ENCODE peak calls at places on chromosomes 12 and 14, in seven cellular contexts. A is upper lobe of right lung, F is lung, V is OCI-LY7, L is HCT116, O is psoas muscle, Q is fibroblast of pulmonary artery. J is an unnamed sample.

GRCh38 chr12:118979763-118980406 is 1.5 kb upstream of the SRRM4 start:
- DNase-seq in O (no peak), A (peak), V (peak), L (peak), F (peak), Q (peak), J (peak)

GRCh38 chr12:93237235-93237915 is 140.3 kb upstream of the NUDT4 start:
- DNase-seq in V (no peak), F (no peak), L (no peak), A (no peak), O (peak), Q (peak), J (peak)

GRCh38 chr14:35332517-35333346 is 40.5 kb downstream of the PSMA6 start:
- DNase-seq in F (no peak), O (no peak), V (no peak), Q (peak), L (no peak), A (peak), J (peak)

GRCh38 chr14:20343855-20344205 is 395 bp downstream of the PARP2 start:
- DNase-seq in Q (peak), L (no peak), A (no peak), F (no peak), O (no peak), V (no peak), J (peak)

GRCh38 chr12:219891-220352 is 6.0 kb upstream of the SLC6A12 start:
- DNase-seq in L (peak), O (peak), F (peak), Q (peak), V (peak), A (peak), J (peak)

GRCh38 chr12:21860128-21860527 is 81.1 kb downstream of the ABCC9 start:
- DNase-seq in L (no peak), Q (no peak), A (no peak), O (no peak), V (no peak), F (no peak), J (no peak)

GRCh38 chr12:74476234-74476633 is 61.4 kb upstream of the ATXN7L3B start:
- DNase-seq in Q (no peak), O (no peak), A (no peak), L (no peak), F (no peak), V (no peak), J (no peak)

GRCh38 chr14:81400202-81400678 is at the start of gene STON2:
- DNase-seq in A (no peak), V (no peak), O (peak), F (no peak), L (peak), Q (peak), J (peak)

GRCh38 chr14:104650057-104650980 is 39.1 kb upstream of the INF2 start:
- DNase-seq in F (peak), O (peak), A (peak), Q (peak), V (peak), L (no peak), J (peak)

GRCh38 chr14:105060751-105061427 is 4.3 kb downstream of the GPR132 start:
- DNase-seq in F (no peak), A (peak), O (peak), Q (no peak), V (peak), L (no peak), J (no peak)

GRCh38 chr14:104371917-104372316 is 207.6 kb upstream of the C14orf180 start:
- DNase-seq in F (no peak), V (no peak), L (no peak), Q (no peak), O (no peak), A (no peak), J (no peak)

GRCh38 chr12:71691504-71692129 is 5.7 kb downstream of the TMEM19 start:
- DNase-seq in Q (no peak), F (no peak), L (no peak), V (peak), A (no peak), O (no peak), J (no peak)

GRCh38 chr12:54383041-54383609 is 1.4 kb downstream of the ZNF385A start:
- DNase-seq in F (no peak), V (no peak), L (no peak), O (no peak), Q (peak), A (no peak), J (peak)

DNA sequence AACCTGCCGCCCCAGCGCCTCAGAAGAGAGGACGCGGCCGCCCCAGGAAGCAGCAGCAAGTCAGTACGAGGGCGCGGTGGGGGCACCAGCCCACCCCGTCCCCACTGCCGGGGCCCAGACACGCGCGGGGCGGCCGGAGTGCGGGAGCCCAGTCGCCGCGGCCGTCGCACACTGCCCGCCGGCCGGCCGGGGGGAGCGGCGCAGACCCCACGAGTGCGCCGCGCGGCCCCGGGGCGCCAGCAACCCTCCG is 965 bp downstream of the HMGA2 start:
- DNase-seq in L (no peak), O (no peak), F (no peak), V (no peak), Q (no peak), A (no peak), J (no peak)
- H3K4me3 ChIP-seq in L (peak), O (peak), F (peak), V (no peak), Q (peak), A (peak), J (peak)

GRCh38 chr12:105205322-105206048 is 30.5 kb downstream of the APPL2 start:
- DNase-seq in A (no peak), L (no peak), Q (no peak), F (no peak), O (no peak), V (no peak), J (no peak)
- H3K4me3 ChIP-seq in A (no peak), L (no peak), Q (no peak), F (no peak), O (no peak), V (no peak), J (no peak)

GRCh38 chr12:108640802-108641445 is 7.2 kb upstream of the SELPLG start:
- DNase-seq in V (peak), A (no peak), O (no peak), Q (peak), F (no peak), L (no peak), J (peak)

GRCh38 chr12:108643941-108644742 is 10.4 kb upstream of the SELPLG start:
- DNase-seq in F (peak), V (no peak), A (peak), O (peak), Q (no peak), L (peak), J (peak)

GRCh38 chr12:108642899-108643654 is 9.4 kb upstream of the SELPLG start:
- DNase-seq in F (no peak), O (no peak), V (no peak), A (no peak), Q (no peak), L (no peak), J (no peak)

GRCh38 chr12:108641446-108642268 is 8.0 kb upstream of the SELPLG start:
- DNase-seq in A (no peak), L (no peak), F (no peak), Q (no peak), V (peak), O (no peak), J (no peak)

GRCh38 chr12:108642269-108642870 is 8.7 kb upstream of the SELPLG start:
- DNase-seq in Q (no peak), L (no peak), O (no peak), A (no peak), F (no peak), V (peak), J (no peak)
- H3K4me3 ChIP-seq in Q (no peak), L (no peak), O (no peak), A (no peak), F (no peak), V (peak), J (no peak)

DNA sequence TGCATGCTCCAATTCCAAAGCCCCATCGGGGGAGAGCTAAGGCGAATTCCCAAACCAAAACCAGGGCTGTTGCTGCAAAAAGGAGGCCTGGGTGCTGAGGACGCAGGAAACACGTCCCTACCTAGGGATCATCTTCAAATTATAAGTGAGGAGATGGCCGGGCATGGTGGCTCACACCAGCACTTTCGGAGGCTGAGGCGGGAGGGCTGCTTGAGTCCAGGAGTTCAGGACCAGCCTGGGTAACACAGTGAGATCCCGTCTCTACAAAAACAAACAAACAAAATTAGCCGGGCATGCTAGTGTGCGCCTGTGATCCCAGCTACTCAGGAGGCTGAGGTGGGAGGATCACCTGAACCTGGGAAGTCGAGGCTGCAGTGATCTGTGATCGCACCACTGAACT is 143.2 kb downstream of the CALM1 start:
- DNase-seq in A (no peak), L (no peak), F (no peak), Q (no peak), O (no peak), V (no peak), J (no peak)
- H3K4me3 ChIP-seq in A (no peak), L (no peak), F (no peak), Q (no peak), O (no peak), V (no peak), J (no peak)

GRCh38 chr12:131371580-131372475 is 339.1 kb upstream of the SFSWAP start:
- DNase-seq in V (no peak), A (no peak), F (no peak), L (no peak), Q (no peak), O (no peak), J (no peak)
- H3K4me3 ChIP-seq in V (no peak), A (no peak), F (no peak), L (no peak), Q (no peak), O (no peak), J (no peak)

GRCh38 chr14:70254476-70254961 is 65.8 kb upstream of the SLC8A3 start:
- DNase-seq in Q (peak), O (peak), L (no peak), F (peak), V (no peak), A (peak), J (peak)
- H3K4me3 ChIP-seq in Q (peak), O (peak), L (peak), F (no peak), V (no peak), A (peak), J (peak)

GRCh38 chr12:87656311-87656710 is 372.9 kb downstream of the C12orf50 start:
- DNase-seq in A (no peak), L (no peak), Q (no peak), V (no peak), O (no peak), F (no peak), J (no peak)

GRCh38 chr12:87660987-87661769 is 368.0 kb downstream of the C12orf50 start:
- DNase-seq in L (no peak), O (no peak), Q (no peak), A (no peak), V (no peak), F (no peak), J (no peak)

GRCh38 chr12:87667378-87667777 is 361.8 kb downstream of the C12orf50 start:
- DNase-seq in L (no peak), A (no peak), Q (peak), O (no peak), F (no peak), V (peak), J (peak)

DNA sequence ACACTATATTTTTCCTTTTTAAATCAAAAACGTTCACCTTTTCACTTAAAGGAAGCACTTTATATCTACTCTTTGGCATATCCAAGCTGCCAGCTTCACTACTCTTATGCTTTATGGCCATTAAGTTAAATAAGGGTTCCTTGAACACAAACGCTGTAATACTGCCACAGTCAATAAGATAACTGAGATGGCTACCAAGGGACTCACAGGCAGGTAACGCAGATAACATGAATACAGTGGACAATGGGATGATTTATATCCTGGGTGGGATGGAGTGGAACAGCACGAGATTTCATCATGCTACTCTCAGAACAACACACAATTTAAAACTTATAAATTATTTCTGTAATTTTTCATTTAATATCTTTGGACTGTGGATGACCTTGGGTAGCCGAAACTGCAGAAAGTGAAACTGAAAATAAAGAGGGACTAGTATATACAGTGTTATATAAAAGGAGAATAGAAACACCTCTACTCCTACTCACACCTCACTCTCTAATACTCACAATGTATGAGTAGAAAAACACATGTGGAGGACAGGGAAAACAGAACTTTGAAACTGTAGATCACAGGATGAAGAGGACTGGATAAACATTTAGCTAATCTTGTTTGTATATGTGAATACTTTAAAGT is 367.3 kb downstream of the C12orf50 start:
- DNase-seq in O (no peak), L (no peak), Q (no peak), F (no peak), A (no peak), V (no peak), J (no peak)
- H3K4me3 ChIP-seq in O (no peak), L (no peak), Q (peak), F (no peak), A (peak), V (no peak), J (peak)

DNA sequence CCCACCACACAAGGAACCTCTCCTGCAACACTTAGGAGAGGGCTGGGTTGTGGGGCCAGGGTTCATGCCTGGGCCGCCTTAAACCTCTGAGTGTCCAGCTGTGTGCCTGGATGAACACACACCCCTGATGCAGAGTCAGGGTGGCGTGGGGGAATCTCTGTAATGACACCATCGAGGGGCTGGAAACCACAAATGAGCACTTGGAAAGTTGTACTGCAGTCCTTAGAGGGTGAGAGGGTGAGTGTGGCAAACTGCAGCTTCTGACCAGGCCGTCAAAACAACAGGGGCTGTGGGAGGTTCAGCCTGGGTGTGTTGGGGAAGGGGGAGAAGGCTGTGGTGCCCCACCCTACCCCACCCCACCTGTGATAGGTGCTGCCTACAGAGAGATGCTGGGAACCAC is 12.4 kb upstream of the KRT5 start:
- DNase-seq in O (no peak), F (no peak), V (no peak), L (no peak), A (peak), Q (no peak), J (no peak)
- H3K4me3 ChIP-seq in O (no peak), F (no peak), V (no peak), L (no peak), A (no peak), Q (no peak), J (no peak)

GRCh38 chr14:22977684-22978486 is 4.5 kb downstream of the AJUBA start:
- DNase-seq in F (peak), A (peak), O (peak), L (no peak), V (no peak), Q (peak), J (peak)

GRCh38 chr14:22978487-22978837 is 3.9 kb downstream of the AJUBA start:
- DNase-seq in O (no peak), L (no peak), V (no peak), Q (no peak), A (no peak), F (no peak), J (no peak)

GRCh38 chr14:22978873-22979671 is 3.3 kb downstream of the AJUBA start:
- DNase-seq in A (no peak), O (no peak), Q (no peak), F (no peak), L (no peak), V (no peak), J (no peak)

GRCh38 chr14:22976620-22977433 is 5.5 kb downstream of the AJUBA start:
- DNase-seq in F (peak), O (no peak), A (no peak), Q (peak), L (no peak), V (peak), J (peak)

GRCh38 chr14:22977434-22977683 is 5.0 kb downstream of the AJUBA start:
- DNase-seq in A (no peak), F (no peak), O (no peak), V (no peak), L (no peak), Q (no peak), J (no peak)
- H3K4me3 ChIP-seq in A (no peak), F (no peak), O (no peak), V (no peak), L (peak), Q (no peak), J (peak)